ENCODE peak calls at places on chromosomes 5 and 9, in seven cellular contexts. L is activated gamma-delta T cell; V is lung; T is CD4-positive, alpha-beta T cell; Q is B cell; G is fibroblast of lung; K is NCI-H1092 treated with DMSO at 0.1 percent for 48 hours. N is an unnamed sample.

GRCh38 chr9:126459546-126459945 is 132.9 kb downstream of the MVB12B start:
- DNase-seq in G (no peak), L (no peak), T (no peak), Q (no peak), K (no peak), V (no peak), N (no peak)

GRCh38 chr5:90097082-90097477 is 312.5 kb downstream of the CETN3 start:
- DNase-seq in K (no peak), G (no peak), V (no peak), Q (no peak), T (no peak), L (no peak), N (no peak)

GRCh38 chr5:172173771-172174170 is 14.3 kb downstream of the STK10 start:
- DNase-seq in Q (no peak), T (peak), K (no peak), V (no peak), G (peak), L (peak), N (peak)

GRCh38 chr5:61450880-61451279 is 118.8 kb downstream of the ZSWIM6 start:
- DNase-seq in V (no peak), L (no peak), G (peak), K (peak), T (no peak), Q (no peak), N (peak)

GRCh38 chr5:90909945-90910344 is 351.3 kb downstream of the ADGRV1 start:
- DNase-seq in Q (no peak), L (no peak), V (no peak), T (no peak), G (no peak), K (no peak), N (no peak)

GRCh38 chr9:20220286-20220685 is 402.0 kb downstream of the MLLT3 start:
- DNase-seq in Q (no peak), G (peak), V (no peak), T (no peak), L (no peak), K (no peak), N (no peak)

GRCh38 chr5:133977858-133978257 is 9.4 kb upstream of the C5orf15 start:
- DNase-seq in V (no peak), K (no peak), Q (no peak), T (no peak), L (no peak), G (peak), N (no peak)

GRCh38 chr9:113541019-113541900 is 77.7 kb downstream of the RGS3 start:
- DNase-seq in L (no peak), V (peak), G (peak), T (no peak), K (no peak), Q (no peak), N (peak)

GRCh38 chr9:90095682-90096081 is 490.9 kb downstream of the GADD45G start:
- DNase-seq in K (peak), T (no peak), V (no peak), L (no peak), G (no peak), Q (no peak), N (no peak)

GRCh38 chr5:99032234-99033013 is 103.6 kb upstream of the CHD1 start:
- DNase-seq in T (no peak), L (no peak), V (peak), K (peak), G (peak), Q (peak), N (peak)

GRCh38 chr5:138461343-138462125 is 3.7 kb upstream of the EGR1 start:
- DNase-seq in V (peak), G (peak), L (no peak), T (no peak), K (no peak), Q (peak), N (peak)

GRCh38 chr9:123687246-123687721 is 242.6 kb downstream of the DENND1A start:
- DNase-seq in T (no peak), L (no peak), G (no peak), Q (no peak), K (peak), V (no peak), N (peak)

GRCh38 chr9:136084191-136084944 is 10.7 kb downstream of the NACC2 start:
- DNase-seq in V (no peak), L (no peak), Q (peak), T (no peak), G (no peak), K (no peak), N (no peak)

GRCh38 chr9:90890146-90890545 is 88.5 kb downstream of the SYK start:
- DNase-seq in V (no peak), K (no peak), Q (no peak), T (no peak), L (no peak), G (no peak), N (no peak)

GRCh38 chr9:118650407-118650806 is 718.8 kb downstream of the BRINP1 start:
- DNase-seq in Q (no peak), G (no peak), T (no peak), V (no peak), K (no peak), L (no peak), N (no peak)

GRCh38 chr5:98816574-98817222 is 43.2 kb downstream of the RGMB start:
- DNase-seq in T (no peak), Q (no peak), L (no peak), K (no peak), G (peak), V (peak), N (no peak)

GRCh38 chr5:15664961-15665360 is 165.0 kb downstream of the FBXL7 start:
- DNase-seq in T (no peak), Q (no peak), K (no peak), L (no peak), G (peak), V (no peak), N (no peak)

GRCh38 chr5:77972545-77973252 is 196.6 kb upstream of the TBCA start:
- DNase-seq in K (no peak), G (no peak), L (no peak), Q (peak), V (no peak), T (no peak), N (no peak)

GRCh38 chr5:96548941-96549340 is 113.2 kb upstream of the CAST start:
- DNase-seq in L (no peak), T (no peak), Q (no peak), V (no peak), K (no peak), G (peak), N (no peak)